ENCODE peak calls at places on chromosomes 12 and 14, in seven cellular contexts. One of them, this sample, is unnamed.

GRCh38 chr14:94113490-94113889 is 3.0 kb downstream of the IFI27 start:
- DNase-seq in lower lobe of right lung: no peak
- DNase-seq in CD8-positive, alpha-beta T cell: peak; percentile 13
- DNase-seq in tibial artery: no peak
- DNase-seq in cardiac muscle cell: peak; percentile 28
- DNase-seq in PC-9: no peak
- DNase-seq in GM23248: no peak
- DNase-seq in this sample: no peak

GRCh38 chr12:70609739-70610491 is 27.3 kb downstream of the PTPRB start:
- DNase-seq in lower lobe of right lung: peak; percentile 66
- DNase-seq in CD8-positive, alpha-beta T cell: no peak
- DNase-seq in tibial artery: peak; percentile 37
- DNase-seq in cardiac muscle cell: peak; percentile 53
- DNase-seq in PC-9: no peak
- DNase-seq in GM23248: peak; percentile 73
- DNase-seq in this sample: peak; percentile 2

GRCh38 chr12:28507055-28507454 is 316.8 kb downstream of the CCDC91 start:
- DNase-seq in lower lobe of right lung: no peak
- DNase-seq in CD8-positive, alpha-beta T cell: no peak
- DNase-seq in tibial artery: no peak
- DNase-seq in cardiac muscle cell: peak; percentile 63
- DNase-seq in PC-9: no peak
- DNase-seq in GM23248: peak; percentile 41
- DNase-seq in this sample: no peak

GRCh38 chr12:124310178-124310577 is 15.3 kb downstream of the RFLNA start:
- DNase-seq in lower lobe of right lung: no peak
- DNase-seq in CD8-positive, alpha-beta T cell: no peak
- DNase-seq in tibial artery: no peak
- DNase-seq in cardiac muscle cell: no peak
- DNase-seq in PC-9: no peak
- DNase-seq in GM23248: no peak
- DNase-seq in this sample: no peak

GRCh38 chr12:69527506-69528272 is 57.5 kb downstream of the FRS2 start:
- DNase-seq in lower lobe of right lung: no peak
- DNase-seq in CD8-positive, alpha-beta T cell: no peak
- DNase-seq in tibial artery: no peak
- DNase-seq in cardiac muscle cell: peak; percentile 71
- DNase-seq in PC-9: peak; percentile 92
- DNase-seq in GM23248: peak; percentile 77
- DNase-seq in this sample: no peak

GRCh38 chr12:51814311-51815088 is 34.0 kb downstream of the FIGNL2 start:
- DNase-seq in lower lobe of right lung: peak; percentile 89
- DNase-seq in CD8-positive, alpha-beta T cell: peak; percentile 82
- DNase-seq in tibial artery: peak; percentile 68
- DNase-seq in cardiac muscle cell: peak; percentile 86
- DNase-seq in PC-9: no peak
- DNase-seq in GM23248: peak; percentile 93
- DNase-seq in this sample: peak; percentile 59

GRCh38 chr12:16269941-16270340 is 7.5 kb downstream of the SLC15A5 start:
- DNase-seq in lower lobe of right lung: no peak
- DNase-seq in CD8-positive, alpha-beta T cell: no peak
- DNase-seq in tibial artery: no peak
- DNase-seq in cardiac muscle cell: no peak
- DNase-seq in PC-9: no peak
- DNase-seq in GM23248: no peak
- DNase-seq in this sample: no peak

GRCh38 chr12:13074396-13075113 is 28.9 kb downstream of the GSG1 start:
- DNase-seq in lower lobe of right lung: no peak
- DNase-seq in CD8-positive, alpha-beta T cell: no peak
- DNase-seq in tibial artery: no peak
- DNase-seq in cardiac muscle cell: peak; percentile 24
- DNase-seq in PC-9: no peak
- DNase-seq in GM23248: peak; percentile 53
- DNase-seq in this sample: no peak

GRCh38 chr12:51011960-51012359 is 14.2 kb downstream of the SLC11A2 start:
- DNase-seq in lower lobe of right lung: peak; percentile 55
- DNase-seq in CD8-positive, alpha-beta T cell: no peak
- DNase-seq in tibial artery: no peak
- DNase-seq in cardiac muscle cell: no peak
- DNase-seq in PC-9: no peak
- DNase-seq in GM23248: peak; percentile 31
- DNase-seq in this sample: no peak

GRCh38 chr14:21106506-21107359 is 5.9 kb downstream of the TMEM253 start:
- DNase-seq in lower lobe of right lung: peak; percentile 84
- DNase-seq in CD8-positive, alpha-beta T cell: peak; percentile 85
- DNase-seq in tibial artery: peak; percentile 73
- DNase-seq in cardiac muscle cell: peak; percentile 84
- DNase-seq in PC-9: peak; percentile 55
- DNase-seq in GM23248: peak; percentile 85
- DNase-seq in this sample: peak; percentile 50

GRCh38 chr12:92136883-92137582 is 8.6 kb downstream of the BTG1 start:
- DNase-seq in lower lobe of right lung: no peak
- DNase-seq in CD8-positive, alpha-beta T cell: no peak
- DNase-seq in tibial artery: no peak
- DNase-seq in cardiac muscle cell: peak; percentile 89
- DNase-seq in PC-9: peak; percentile 84
- DNase-seq in GM23248: peak; percentile 90
- DNase-seq in this sample: no peak

GRCh38 chr14:104135121-104135903 is 3.1 kb upstream of the KIF26A start:
- DNase-seq in lower lobe of right lung: peak; percentile 42
- DNase-seq in CD8-positive, alpha-beta T cell: no peak
- DNase-seq in tibial artery: no peak
- DNase-seq in cardiac muscle cell: peak; percentile 14
- DNase-seq in PC-9: no peak
- DNase-seq in GM23248: peak; percentile 34
- DNase-seq in this sample: no peak

GRCh38 chr14:61379639-61380184 is 58.3 kb downstream of the PRKCH start:
- DNase-seq in lower lobe of right lung: no peak
- DNase-seq in CD8-positive, alpha-beta T cell: peak; percentile 53
- DNase-seq in tibial artery: no peak
- DNase-seq in cardiac muscle cell: no peak
- DNase-seq in PC-9: no peak
- DNase-seq in GM23248: no peak
- DNase-seq in this sample: no peak

GRCh38 chr14:64683264-64683663 is 21.0 kb upstream of the PLEKHG3 start:
- DNase-seq in lower lobe of right lung: no peak
- DNase-seq in CD8-positive, alpha-beta T cell: no peak
- DNase-seq in tibial artery: peak; percentile 60
- DNase-seq in cardiac muscle cell: no peak
- DNase-seq in PC-9: no peak
- DNase-seq in GM23248: no peak
- DNase-seq in this sample: peak; percentile 71

GRCh38 chr14:64680675-64681060 is 23.6 kb upstream of the PLEKHG3 start:
- DNase-seq in lower lobe of right lung: no peak
- DNase-seq in CD8-positive, alpha-beta T cell: no peak
- DNase-seq in tibial artery: no peak
- DNase-seq in cardiac muscle cell: no peak
- DNase-seq in PC-9: no peak
- DNase-seq in GM23248: peak; percentile 23
- DNase-seq in this sample: no peak

GRCh38 chr14:64682173-64682710 is 22.0 kb upstream of the PLEKHG3 start:
- DNase-seq in lower lobe of right lung: peak; percentile 59
- DNase-seq in CD8-positive, alpha-beta T cell: no peak
- DNase-seq in tibial artery: peak; percentile 83
- DNase-seq in cardiac muscle cell: peak; percentile 89
- DNase-seq in PC-9: no peak
- DNase-seq in GM23248: peak; percentile 93
- DNase-seq in this sample: peak; percentile 73

GRCh38 chr14:64684091-64684490 is 20.1 kb upstream of the PLEKHG3 start:
- DNase-seq in lower lobe of right lung: no peak
- DNase-seq in CD8-positive, alpha-beta T cell: no peak
- DNase-seq in tibial artery: no peak
- DNase-seq in cardiac muscle cell: peak; percentile 65
- DNase-seq in PC-9: no peak
- DNase-seq in GM23248: peak; percentile 35
- DNase-seq in this sample: no peak

GRCh38 chr14:64682843-64683242 is 21.4 kb upstream of the PLEKHG3 start:
- DNase-seq in lower lobe of right lung: no peak
- DNase-seq in CD8-positive, alpha-beta T cell: no peak
- DNase-seq in tibial artery: no peak
- DNase-seq in cardiac muscle cell: no peak
- DNase-seq in PC-9: no peak
- DNase-seq in GM23248: no peak
- DNase-seq in this sample: no peak
- H3K27ac ChIP-seq in lower lobe of right lung: peak overlapping the region; percentile 46
- H3K27ac ChIP-seq in CD8-positive, alpha-beta T cell: no peak overlapping the region
- H3K27ac ChIP-seq in tibial artery: peak overlapping the region; percentile 91
- H3K27ac ChIP-seq in cardiac muscle cell: no peak overlapping the region
- H3K27ac ChIP-seq in PC-9: no peak overlapping the region
- H3K27ac ChIP-seq in GM23248: peak overlapping the region; percentile 91
- H3K27ac ChIP-seq in this sample: peak overlapping the region; percentile 98

GRCh38 chr14:92931681-92932447 is 8.9 kb downstream of the CHGA start:
- DNase-seq in lower lobe of right lung: no peak
- DNase-seq in CD8-positive, alpha-beta T cell: no peak
- DNase-seq in tibial artery: no peak
- DNase-seq in cardiac muscle cell: no peak
- DNase-seq in PC-9: no peak
- DNase-seq in GM23248: no peak
- DNase-seq in this sample: no peak
- H3K27ac ChIP-seq in lower lobe of right lung: no peak overlapping the region
- H3K27ac ChIP-seq in CD8-positive, alpha-beta T cell: no peak overlapping the region
- H3K27ac ChIP-seq in tibial artery: no peak overlapping the region
- H3K27ac ChIP-seq in cardiac muscle cell: no peak overlapping the region
- H3K27ac ChIP-seq in PC-9: no peak overlapping the region
- H3K27ac ChIP-seq in GM23248: no peak overlapping the region
- H3K27ac ChIP-seq in this sample: no peak overlapping the region

DNA sequence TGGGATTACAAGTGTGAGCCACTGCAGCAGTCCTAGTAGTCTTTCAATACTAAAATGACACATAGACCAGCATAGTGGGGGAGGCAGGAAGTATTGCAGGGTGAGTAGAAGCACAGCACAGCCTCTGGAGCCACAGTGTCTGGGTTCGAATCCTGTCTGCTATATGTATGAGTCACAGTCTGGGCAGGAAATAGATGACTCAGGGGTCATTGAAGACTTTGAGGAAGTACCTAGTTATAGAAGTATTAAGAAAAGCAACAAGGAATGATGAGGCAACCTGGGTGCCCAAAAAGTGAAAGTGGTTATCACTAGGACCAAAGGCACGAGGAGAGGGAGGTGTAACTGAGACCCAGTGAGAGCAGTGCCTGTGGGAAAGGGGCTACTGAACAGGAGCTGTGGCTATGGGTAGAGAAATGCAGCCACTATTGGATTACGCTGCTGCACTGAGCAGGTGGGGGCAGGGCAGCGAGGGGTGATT is 124.0 kb downstream of the PDE3A start:
- DNase-seq in lower lobe of right lung: no peak
- DNase-seq in CD8-positive, alpha-beta T cell: no peak
- DNase-seq in tibial artery: no peak
- DNase-seq in cardiac muscle cell: peak; percentile 61
- DNase-seq in PC-9: no peak
- DNase-seq in GM23248: peak; percentile 76
- DNase-seq in this sample: no peak
- H3K27ac ChIP-seq in lower lobe of right lung: no peak overlapping the region
- H3K27ac ChIP-seq in CD8-positive, alpha-beta T cell: no peak overlapping the region
- H3K27ac ChIP-seq in tibial artery: peak overlapping the region; percentile 24
- H3K27ac ChIP-seq in cardiac muscle cell: no peak overlapping the region
- H3K27ac ChIP-seq in PC-9: no peak overlapping the region
- H3K27ac ChIP-seq in GM23248: peak overlapping the region; percentile 47
- H3K27ac ChIP-seq in this sample: no peak overlapping the region

DNA sequence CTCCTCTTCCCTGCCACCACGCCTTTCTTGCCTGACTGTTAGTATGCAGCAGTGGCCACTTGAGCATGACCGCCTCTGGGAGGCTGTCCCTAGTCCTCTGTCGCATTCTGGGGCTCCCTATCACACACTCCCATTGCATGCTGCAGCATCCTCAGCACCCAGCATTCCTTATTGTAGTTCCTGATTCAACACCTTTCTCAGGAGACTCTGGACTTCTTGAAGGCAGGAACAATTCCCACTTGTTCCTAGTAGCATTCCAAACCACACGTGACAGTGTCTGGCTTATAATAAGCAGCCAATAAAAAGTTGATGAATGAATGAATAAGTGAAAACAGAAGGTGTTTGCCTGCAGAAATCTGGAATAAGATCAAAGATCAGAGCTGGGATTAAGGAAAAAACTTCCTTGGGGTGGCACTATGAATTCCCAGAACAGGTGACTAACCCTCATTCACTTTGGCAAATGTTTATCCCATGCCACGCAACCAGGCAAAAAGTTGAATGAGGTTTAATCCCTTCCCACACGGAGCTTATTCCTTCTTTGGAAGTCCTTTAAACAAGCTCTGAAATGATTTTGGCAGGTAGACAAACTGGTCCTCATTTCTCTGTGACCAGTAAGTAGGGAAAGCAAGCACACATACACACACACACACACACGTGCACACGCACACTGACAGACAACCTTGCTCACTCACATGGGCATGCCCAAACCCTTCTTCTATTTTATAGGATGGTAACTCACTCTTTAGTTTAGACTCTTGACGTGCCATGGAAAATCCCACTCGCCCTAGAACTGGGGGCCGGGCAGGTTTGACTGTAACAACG is 26.5 kb downstream of the NTF3 start:
- DNase-seq in lower lobe of right lung: no peak
- DNase-seq in CD8-positive, alpha-beta T cell: no peak
- DNase-seq in tibial artery: no peak
- DNase-seq in cardiac muscle cell: no peak
- DNase-seq in PC-9: no peak
- DNase-seq in GM23248: no peak
- DNase-seq in this sample: no peak
- H3K27ac ChIP-seq in lower lobe of right lung: no peak overlapping the region
- H3K27ac ChIP-seq in CD8-positive, alpha-beta T cell: no peak overlapping the region
- H3K27ac ChIP-seq in tibial artery: peak overlapping the region; percentile 23
- H3K27ac ChIP-seq in cardiac muscle cell: no peak overlapping the region
- H3K27ac ChIP-seq in PC-9: no peak overlapping the region
- H3K27ac ChIP-seq in GM23248: no peak overlapping the region
- H3K27ac ChIP-seq in this sample: no peak overlapping the region

DNA sequence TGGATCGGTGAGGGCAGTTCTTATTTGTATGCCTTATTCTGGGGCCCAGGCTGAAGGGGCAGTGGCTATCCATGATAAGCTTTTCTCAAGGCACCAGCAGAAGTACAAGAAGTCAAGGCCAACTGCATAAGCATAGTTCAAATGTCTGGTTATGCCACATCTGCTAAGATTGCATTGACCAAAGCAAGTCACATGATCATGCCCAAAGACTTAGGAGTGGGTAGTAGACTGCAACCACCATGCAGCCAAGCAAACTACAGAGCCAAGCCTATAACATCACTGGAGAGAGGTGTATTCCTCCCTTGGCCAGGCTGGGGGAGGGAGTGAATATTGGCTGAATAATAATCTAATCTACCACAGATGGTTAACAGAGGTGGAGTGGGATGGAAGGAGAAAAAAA is 4.6 kb downstream of the PSEN1 start:
- DNase-seq in lower lobe of right lung: no peak
- DNase-seq in CD8-positive, alpha-beta T cell: no peak
- DNase-seq in tibial artery: no peak
- DNase-seq in cardiac muscle cell: no peak
- DNase-seq in PC-9: no peak
- DNase-seq in GM23248: no peak
- DNase-seq in this sample: no peak
- H3K27ac ChIP-seq in lower lobe of right lung: no peak overlapping the region
- H3K27ac ChIP-seq in CD8-positive, alpha-beta T cell: no peak overlapping the region
- H3K27ac ChIP-seq in tibial artery: no peak overlapping the region
- H3K27ac ChIP-seq in cardiac muscle cell: no peak overlapping the region
- H3K27ac ChIP-seq in PC-9: no peak overlapping the region
- H3K27ac ChIP-seq in GM23248: no peak overlapping the region
- H3K27ac ChIP-seq in this sample: peak overlapping the region; percentile 78